ENCODE peak calls at places on chromosomes 12 and 14, in ten cellular contexts. One of them, this sample, is unnamed.

GRCh38 chr12:96422192-96422591 is 22.0 kb upstream of the CDK17 start:
- DNase-seq in SK-N-SH: no peak
- DNase-seq in transverse colon: no peak
- DNase-seq in CD4-positive, CD25-positive, alpha-beta regulatory T cell: no peak
- DNase-seq in PC-9: no peak
- DNase-seq in left ventricle myocardium inferior: no peak
- DNase-seq in right cardiac atrium: no peak
- DNase-seq in fibroblast of pulmonary artery: peak
- DNase-seq in cardiac muscle cell: no peak
- DNase-seq in foreskin fibroblast: peak
- DNase-seq in this sample: no peak

GRCh38 chr14:22086149-22086548 is 412.5 kb upstream of the OR4E1 start:
- DNase-seq in CD4-positive, CD25-positive, alpha-beta regulatory T cell: no peak
- DNase-seq in foreskin fibroblast: no peak
- DNase-seq in transverse colon: no peak
- DNase-seq in cardiac muscle cell: peak
- DNase-seq in right cardiac atrium: no peak
- DNase-seq in left ventricle myocardium inferior: no peak
- DNase-seq in PC-9: no peak
- DNase-seq in SK-N-SH: no peak
- DNase-seq in fibroblast of pulmonary artery: no peak
- DNase-seq in this sample: no peak

GRCh38 chr14:45679852-45680251 is 426.9 kb upstream of the MIS18BP1 start:
- DNase-seq in transverse colon: no peak
- DNase-seq in left ventricle myocardium inferior: no peak
- DNase-seq in CD4-positive, CD25-positive, alpha-beta regulatory T cell: no peak
- DNase-seq in fibroblast of pulmonary artery: peak
- DNase-seq in SK-N-SH: no peak
- DNase-seq in right cardiac atrium: no peak
- DNase-seq in cardiac muscle cell: no peak
- DNase-seq in PC-9: peak
- DNase-seq in foreskin fibroblast: peak
- DNase-seq in this sample: no peak

GRCh38 chr14:52222901-52223300 is 44.6 kb upstream of the PTGDR start:
- DNase-seq in cardiac muscle cell: no peak
- DNase-seq in fibroblast of pulmonary artery: no peak
- DNase-seq in transverse colon: no peak
- DNase-seq in left ventricle myocardium inferior: no peak
- DNase-seq in foreskin fibroblast: no peak
- DNase-seq in CD4-positive, CD25-positive, alpha-beta regulatory T cell: no peak
- DNase-seq in SK-N-SH: no peak
- DNase-seq in PC-9: no peak
- DNase-seq in right cardiac atrium: no peak
- DNase-seq in this sample: no peak

GRCh38 chr12:110600254-110600653 is 13.7 kb upstream of the TCTN1 start:
- DNase-seq in cardiac muscle cell: no peak
- DNase-seq in transverse colon: no peak
- DNase-seq in right cardiac atrium: no peak
- DNase-seq in SK-N-SH: peak
- DNase-seq in left ventricle myocardium inferior: no peak
- DNase-seq in PC-9: peak
- DNase-seq in fibroblast of pulmonary artery: peak
- DNase-seq in CD4-positive, CD25-positive, alpha-beta regulatory T cell: no peak
- DNase-seq in foreskin fibroblast: peak
- DNase-seq in this sample: peak

GRCh38 chr12:7060353-7060954 is at the start of gene C1S:
- DNase-seq in foreskin fibroblast: peak
- DNase-seq in SK-N-SH: peak
- DNase-seq in transverse colon: peak
- DNase-seq in right cardiac atrium: peak
- DNase-seq in fibroblast of pulmonary artery: peak
- DNase-seq in PC-9: peak
- DNase-seq in cardiac muscle cell: peak
- DNase-seq in left ventricle myocardium inferior: peak
- DNase-seq in CD4-positive, CD25-positive, alpha-beta regulatory T cell: no peak
- DNase-seq in this sample: peak

GRCh38 chr12:111024205-111024794 is 103.9 kb upstream of the MYL2 start:
- DNase-seq in fibroblast of pulmonary artery: peak
- DNase-seq in PC-9: no peak
- DNase-seq in transverse colon: peak
- DNase-seq in CD4-positive, CD25-positive, alpha-beta regulatory T cell: peak
- DNase-seq in SK-N-SH: peak
- DNase-seq in left ventricle myocardium inferior: peak
- DNase-seq in cardiac muscle cell: peak
- DNase-seq in foreskin fibroblast: peak
- DNase-seq in right cardiac atrium: peak
- DNase-seq in this sample: peak

GRCh38 chr12:13273097-13273496 is 76.6 kb downstream of the EMP1 start:
- DNase-seq in CD4-positive, CD25-positive, alpha-beta regulatory T cell: no peak
- DNase-seq in transverse colon: no peak
- DNase-seq in foreskin fibroblast: no peak
- DNase-seq in SK-N-SH: no peak
- DNase-seq in cardiac muscle cell: no peak
- DNase-seq in right cardiac atrium: no peak
- DNase-seq in PC-9: no peak
- DNase-seq in fibroblast of pulmonary artery: no peak
- DNase-seq in left ventricle myocardium inferior: no peak
- DNase-seq in this sample: peak

GRCh38 chr12:129825316-129825715 is 78.5 kb downstream of the TMEM132D start:
- DNase-seq in cardiac muscle cell: no peak
- DNase-seq in fibroblast of pulmonary artery: no peak
- DNase-seq in transverse colon: no peak
- DNase-seq in CD4-positive, CD25-positive, alpha-beta regulatory T cell: no peak
- DNase-seq in PC-9: no peak
- DNase-seq in right cardiac atrium: no peak
- DNase-seq in SK-N-SH: no peak
- DNase-seq in foreskin fibroblast: no peak
- DNase-seq in left ventricle myocardium inferior: no peak
- DNase-seq in this sample: no peak

GRCh38 chr12:129826273-129826672 is 77.6 kb downstream of the TMEM132D start:
- DNase-seq in left ventricle myocardium inferior: no peak
- DNase-seq in SK-N-SH: no peak
- DNase-seq in cardiac muscle cell: no peak
- DNase-seq in foreskin fibroblast: no peak
- DNase-seq in PC-9: no peak
- DNase-seq in fibroblast of pulmonary artery: no peak
- DNase-seq in CD4-positive, CD25-positive, alpha-beta regulatory T cell: no peak
- DNase-seq in transverse colon: no peak
- DNase-seq in right cardiac atrium: no peak
- DNase-seq in this sample: no peak

GRCh38 chr12:129830796-129831195 is 73.0 kb downstream of the TMEM132D start:
- DNase-seq in left ventricle myocardium inferior: no peak
- DNase-seq in SK-N-SH: no peak
- DNase-seq in PC-9: no peak
- DNase-seq in fibroblast of pulmonary artery: no peak
- DNase-seq in cardiac muscle cell: peak
- DNase-seq in right cardiac atrium: no peak
- DNase-seq in transverse colon: no peak
- DNase-seq in foreskin fibroblast: no peak
- DNase-seq in CD4-positive, CD25-positive, alpha-beta regulatory T cell: no peak
- DNase-seq in this sample: no peak

GRCh38 chr12:129827985-129828384 is 75.8 kb downstream of the TMEM132D start:
- DNase-seq in right cardiac atrium: no peak
- DNase-seq in foreskin fibroblast: no peak
- DNase-seq in transverse colon: no peak
- DNase-seq in cardiac muscle cell: no peak
- DNase-seq in PC-9: no peak
- DNase-seq in SK-N-SH: no peak
- DNase-seq in fibroblast of pulmonary artery: no peak
- DNase-seq in CD4-positive, CD25-positive, alpha-beta regulatory T cell: no peak
- DNase-seq in left ventricle myocardium inferior: no peak
- DNase-seq in this sample: no peak

GRCh38 chr12:129827102-129827873 is 76.5 kb downstream of the TMEM132D start:
- DNase-seq in cardiac muscle cell: no peak
- DNase-seq in left ventricle myocardium inferior: no peak
- DNase-seq in PC-9: no peak
- DNase-seq in fibroblast of pulmonary artery: no peak
- DNase-seq in CD4-positive, CD25-positive, alpha-beta regulatory T cell: no peak
- DNase-seq in right cardiac atrium: no peak
- DNase-seq in SK-N-SH: no peak
- DNase-seq in transverse colon: no peak
- DNase-seq in foreskin fibroblast: no peak
- DNase-seq in this sample: no peak
- H3K4me3 ChIP-seq in cardiac muscle cell: no peak
- H3K4me3 ChIP-seq in left ventricle myocardium inferior: no peak
- H3K4me3 ChIP-seq in PC-9: no peak
- H3K4me3 ChIP-seq in fibroblast of pulmonary artery: no peak
- H3K4me3 ChIP-seq in CD4-positive, CD25-positive, alpha-beta regulatory T cell: no peak
- H3K4me3 ChIP-seq in right cardiac atrium: no peak
- H3K4me3 ChIP-seq in SK-N-SH: no peak
- H3K4me3 ChIP-seq in transverse colon: no peak
- H3K4me3 ChIP-seq in foreskin fibroblast: no peak
- H3K4me3 ChIP-seq in this sample: no peak

GRCh38 chr12:79686171-79686570 is 4.6 kb downstream of the PAWR start:
- DNase-seq in right cardiac atrium: no peak
- DNase-seq in fibroblast of pulmonary artery: no peak
- DNase-seq in left ventricle myocardium inferior: no peak
- DNase-seq in PC-9: no peak
- DNase-seq in CD4-positive, CD25-positive, alpha-beta regulatory T cell: no peak
- DNase-seq in SK-N-SH: no peak
- DNase-seq in transverse colon: no peak
- DNase-seq in foreskin fibroblast: no peak
- DNase-seq in cardiac muscle cell: no peak
- DNase-seq in this sample: no peak

GRCh38 chr12:79689477-79690155 is 1.1 kb downstream of the PAWR start:
- DNase-seq in transverse colon: peak
- DNase-seq in right cardiac atrium: peak
- DNase-seq in PC-9: peak
- DNase-seq in foreskin fibroblast: peak
- DNase-seq in SK-N-SH: peak
- DNase-seq in CD4-positive, CD25-positive, alpha-beta regulatory T cell: no peak
- DNase-seq in left ventricle myocardium inferior: peak
- DNase-seq in fibroblast of pulmonary artery: peak
- DNase-seq in cardiac muscle cell: peak
- DNase-seq in this sample: peak

GRCh38 chr12:79689041-79689476 is 1.7 kb downstream of the PAWR start:
- DNase-seq in transverse colon: no peak
- DNase-seq in right cardiac atrium: no peak
- DNase-seq in CD4-positive, CD25-positive, alpha-beta regulatory T cell: no peak
- DNase-seq in left ventricle myocardium inferior: no peak
- DNase-seq in fibroblast of pulmonary artery: no peak
- DNase-seq in foreskin fibroblast: no peak
- DNase-seq in cardiac muscle cell: no peak
- DNase-seq in PC-9: no peak
- DNase-seq in SK-N-SH: no peak
- DNase-seq in this sample: no peak

GRCh38 chr12:79688376-79689040 is 2.3 kb downstream of the PAWR start:
- DNase-seq in transverse colon: no peak
- DNase-seq in cardiac muscle cell: no peak
- DNase-seq in right cardiac atrium: no peak
- DNase-seq in SK-N-SH: no peak
- DNase-seq in foreskin fibroblast: no peak
- DNase-seq in CD4-positive, CD25-positive, alpha-beta regulatory T cell: no peak
- DNase-seq in left ventricle myocardium inferior: no peak
- DNase-seq in fibroblast of pulmonary artery: no peak
- DNase-seq in PC-9: no peak
- DNase-seq in this sample: no peak

DNA sequence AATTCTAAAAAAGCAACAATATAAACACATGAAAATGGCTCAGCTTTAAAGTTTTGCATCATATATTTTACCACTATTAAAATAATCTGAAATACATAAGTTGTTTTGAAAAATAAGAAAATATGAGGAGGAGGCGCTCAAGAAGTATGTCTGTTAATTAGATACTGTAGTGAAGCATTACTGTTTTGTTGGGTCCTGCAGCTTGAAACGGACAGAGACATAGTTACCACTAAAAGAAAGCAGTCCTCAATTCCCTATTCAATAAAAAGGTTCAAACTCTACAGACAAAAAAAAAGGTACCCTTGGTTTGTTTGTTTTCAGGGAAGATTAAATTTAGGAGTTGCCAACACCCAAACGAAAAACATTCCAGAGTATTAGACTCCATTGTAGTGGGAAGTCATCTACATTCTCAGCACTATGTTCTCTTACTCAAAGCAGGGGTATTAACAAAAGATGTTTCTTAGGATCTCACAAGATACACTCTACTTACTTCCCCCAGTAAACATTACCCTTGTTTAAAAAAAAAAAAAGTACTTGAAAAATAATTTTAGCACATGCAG is 3.0 kb downstream of the PAWR start:
- DNase-seq in SK-N-SH: no peak
- DNase-seq in transverse colon: no peak
- DNase-seq in right cardiac atrium: no peak
- DNase-seq in cardiac muscle cell: no peak
- DNase-seq in PC-9: no peak
- DNase-seq in left ventricle myocardium inferior: no peak
- DNase-seq in fibroblast of pulmonary artery: no peak
- DNase-seq in foreskin fibroblast: no peak
- DNase-seq in CD4-positive, CD25-positive, alpha-beta regulatory T cell: no peak
- DNase-seq in this sample: no peak
- H3K4me3 ChIP-seq in SK-N-SH: peak
- H3K4me3 ChIP-seq in transverse colon: peak
- H3K4me3 ChIP-seq in right cardiac atrium: peak
- H3K4me3 ChIP-seq in cardiac muscle cell: peak
- H3K4me3 ChIP-seq in PC-9: peak
- H3K4me3 ChIP-seq in left ventricle myocardium inferior: peak
- H3K4me3 ChIP-seq in fibroblast of pulmonary artery: peak
- H3K4me3 ChIP-seq in foreskin fibroblast: peak
- H3K4me3 ChIP-seq in CD4-positive, CD25-positive, alpha-beta regulatory T cell: no peak
- H3K4me3 ChIP-seq in this sample: peak

GRCh38 chr14:91269076-91269991 is 24.8 kb upstream of the GPR68 start:
- DNase-seq in foreskin fibroblast: no peak
- DNase-seq in fibroblast of pulmonary artery: peak
- DNase-seq in SK-N-SH: no peak
- DNase-seq in cardiac muscle cell: no peak
- DNase-seq in PC-9: no peak
- DNase-seq in transverse colon: peak
- DNase-seq in left ventricle myocardium inferior: no peak
- DNase-seq in right cardiac atrium: peak
- DNase-seq in CD4-positive, CD25-positive, alpha-beta regulatory T cell: no peak
- DNase-seq in this sample: no peak
- H3K4me3 ChIP-seq in foreskin fibroblast: no peak
- H3K4me3 ChIP-seq in fibroblast of pulmonary artery: no peak
- H3K4me3 ChIP-seq in SK-N-SH: no peak
- H3K4me3 ChIP-seq in cardiac muscle cell: no peak
- H3K4me3 ChIP-seq in PC-9: no peak
- H3K4me3 ChIP-seq in transverse colon: no peak
- H3K4me3 ChIP-seq in left ventricle myocardium inferior: peak
- H3K4me3 ChIP-seq in right cardiac atrium: no peak
- H3K4me3 ChIP-seq in CD4-positive, CD25-positive, alpha-beta regulatory T cell: no peak
- H3K4me3 ChIP-seq in this sample: no peak

DNA sequence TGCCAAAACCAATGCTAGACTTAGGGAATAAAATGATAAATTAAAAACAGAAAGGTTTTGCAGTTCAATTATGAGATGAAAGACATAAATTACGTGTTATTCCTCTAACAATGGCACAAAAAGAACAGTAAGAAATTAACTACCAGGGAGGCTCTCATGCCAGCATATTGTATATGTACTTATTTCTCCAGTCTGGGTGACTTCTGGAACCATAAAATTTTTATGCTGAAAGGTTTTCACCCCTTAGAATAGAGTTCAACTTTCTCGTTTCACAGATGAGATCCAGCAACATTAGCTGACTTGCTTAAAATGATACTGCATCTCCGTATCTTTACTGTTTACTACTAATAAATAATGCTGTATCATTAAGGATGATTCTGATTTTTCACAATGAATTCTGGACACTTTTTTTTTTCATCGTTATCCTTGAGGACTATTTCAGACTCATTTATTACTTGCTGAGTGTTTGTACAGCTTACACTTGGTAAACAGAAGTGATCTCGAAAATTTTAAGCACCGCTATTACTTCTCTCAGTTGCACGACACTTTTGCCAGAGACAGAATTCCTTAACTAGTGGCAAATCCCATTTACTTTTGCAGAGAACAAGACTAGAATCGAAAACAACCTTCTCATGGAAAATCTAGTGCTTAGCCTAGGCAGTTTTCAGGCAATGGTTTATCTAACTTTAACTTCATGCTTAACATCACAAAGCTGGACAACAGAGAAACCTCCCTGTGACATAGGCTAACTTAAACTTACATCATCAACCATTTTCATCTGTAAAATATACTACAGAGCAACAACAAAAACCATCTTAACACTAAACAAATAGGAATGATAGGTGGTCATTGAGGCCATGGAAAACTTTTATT is 2.7 kb downstream of the RSRC2 start:
- DNase-seq in PC-9: no peak
- DNase-seq in SK-N-SH: no peak
- DNase-seq in left ventricle myocardium inferior: no peak
- DNase-seq in transverse colon: no peak
- DNase-seq in fibroblast of pulmonary artery: no peak
- DNase-seq in CD4-positive, CD25-positive, alpha-beta regulatory T cell: no peak
- DNase-seq in right cardiac atrium: no peak
- DNase-seq in foreskin fibroblast: peak
- DNase-seq in cardiac muscle cell: no peak
- DNase-seq in this sample: no peak
- H3K4me3 ChIP-seq in PC-9: peak
- H3K4me3 ChIP-seq in SK-N-SH: peak
- H3K4me3 ChIP-seq in left ventricle myocardium inferior: peak
- H3K4me3 ChIP-seq in transverse colon: peak
- H3K4me3 ChIP-seq in fibroblast of pulmonary artery: peak
- H3K4me3 ChIP-seq in CD4-positive, CD25-positive, alpha-beta regulatory T cell: peak
- H3K4me3 ChIP-seq in right cardiac atrium: peak
- H3K4me3 ChIP-seq in foreskin fibroblast: peak
- H3K4me3 ChIP-seq in cardiac muscle cell: peak
- H3K4me3 ChIP-seq in this sample: peak

This sample was measured in hepatocyte.